ENCODE peak calls at places on chromosomes 2 and 18, in ten cellular contexts. One of them, this sample, is unnamed.

GRCh38 chr2:143123911-143124310 is 5.3 kb upstream of the ARHGAP15 start:
- DNase-seq in AG04450: no peak
- DNase-seq in Peyer's patch: no peak
- DNase-seq in lower lobe of right lung: no peak
- DNase-seq in astrocyte of the cerebellum: no peak
- DNase-seq in spleen: no peak
- DNase-seq in uterus: no peak
- DNase-seq in astrocyte: no peak
- DNase-seq in A549: no peak
- DNase-seq in fibroblast of the aortic adventitia: no peak
- DNase-seq in this sample: no peak

GRCh38 chr2:54240515-54241219 is 15.4 kb downstream of the TSPYL6 start:
- DNase-seq in AG04450: no peak
- DNase-seq in Peyer's patch: no peak
- DNase-seq in lower lobe of right lung: no peak
- DNase-seq in astrocyte of the cerebellum: no peak
- DNase-seq in spleen: no peak
- DNase-seq in uterus: no peak
- DNase-seq in astrocyte: peak; percentile 67
- DNase-seq in A549: no peak
- DNase-seq in fibroblast of the aortic adventitia: peak; percentile 59
- DNase-seq in this sample: no peak

GRCh38 chr2:126656311-126657145 is 570 bp downstream of the GYPC start:
- DNase-seq in AG04450: no peak
- DNase-seq in Peyer's patch: no peak
- DNase-seq in lower lobe of right lung: peak; percentile 70
- DNase-seq in astrocyte of the cerebellum: peak; percentile 15
- DNase-seq in spleen: peak; percentile 93
- DNase-seq in uterus: peak; percentile 55
- DNase-seq in astrocyte: peak; percentile 38
- DNase-seq in A549: no peak
- DNase-seq in fibroblast of the aortic adventitia: peak; percentile 54
- DNase-seq in this sample: no peak

GRCh38 chr18:9095297-9096012 is 7.0 kb upstream of the NDUFV2 start:
- DNase-seq in AG04450: peak; percentile 37
- DNase-seq in Peyer's patch: no peak
- DNase-seq in lower lobe of right lung: no peak
- DNase-seq in astrocyte of the cerebellum: no peak
- DNase-seq in spleen: no peak
- DNase-seq in uterus: no peak
- DNase-seq in astrocyte: peak; percentile 31
- DNase-seq in A549: no peak
- DNase-seq in fibroblast of the aortic adventitia: peak; percentile 61
- DNase-seq in this sample: no peak

GRCh38 chr2:209525336-209525735 is 101.5 kb downstream of the MAP2 start:
- DNase-seq in AG04450: no peak
- DNase-seq in Peyer's patch: no peak
- DNase-seq in lower lobe of right lung: no peak
- DNase-seq in astrocyte of the cerebellum: no peak
- DNase-seq in spleen: no peak
- DNase-seq in uterus: no peak
- DNase-seq in astrocyte: peak; percentile 26
- DNase-seq in A549: no peak
- DNase-seq in fibroblast of the aortic adventitia: peak; percentile 40
- DNase-seq in this sample: no peak

GRCh38 chr2:181615086-181615635 is 41.7 kb downstream of the CERKL start:
- DNase-seq in AG04450: no peak
- DNase-seq in Peyer's patch: no peak
- DNase-seq in lower lobe of right lung: no peak
- DNase-seq in astrocyte of the cerebellum: no peak
- DNase-seq in spleen: no peak
- DNase-seq in uterus: no peak
- DNase-seq in astrocyte: no peak
- DNase-seq in A549: no peak
- DNase-seq in fibroblast of the aortic adventitia: no peak
- DNase-seq in this sample: peak; percentile 16

GRCh38 chr2:204453730-204454167 is 91.5 kb upstream of the PARD3B start:
- DNase-seq in AG04450: no peak
- DNase-seq in Peyer's patch: peak; percentile 57
- DNase-seq in lower lobe of right lung: peak; percentile 67
- DNase-seq in astrocyte of the cerebellum: no peak
- DNase-seq in spleen: peak; percentile 70
- DNase-seq in uterus: peak; percentile 27
- DNase-seq in astrocyte: no peak
- DNase-seq in A549: peak; percentile 6
- DNase-seq in fibroblast of the aortic adventitia: peak; percentile 23
- DNase-seq in this sample: peak; percentile 90

GRCh38 chr2:3187467-3187866 is 190.2 kb downstream of the EIPR1 start:
- DNase-seq in AG04450: no peak
- DNase-seq in Peyer's patch: peak; percentile 15
- DNase-seq in lower lobe of right lung: peak; percentile 12
- DNase-seq in astrocyte of the cerebellum: no peak
- DNase-seq in spleen: peak; percentile 11
- DNase-seq in uterus: no peak
- DNase-seq in astrocyte: no peak
- DNase-seq in A549: no peak
- DNase-seq in fibroblast of the aortic adventitia: no peak
- DNase-seq in this sample: no peak

GRCh38 chr2:40240067-40240466 is 211.8 kb downstream of the SLC8A1 start:
- DNase-seq in AG04450: peak; percentile 80
- DNase-seq in Peyer's patch: peak; percentile 53
- DNase-seq in lower lobe of right lung: peak; percentile 78
- DNase-seq in astrocyte of the cerebellum: peak; percentile 90
- DNase-seq in spleen: no peak
- DNase-seq in uterus: peak; percentile 84
- DNase-seq in astrocyte: peak; percentile 94
- DNase-seq in A549: no peak
- DNase-seq in fibroblast of the aortic adventitia: peak; percentile 96
- DNase-seq in this sample: peak; percentile 87

GRCh38 chr2:199862779-199863178 is 11.8 kb upstream of the FTCDNL1 start:
- DNase-seq in AG04450: no peak
- DNase-seq in Peyer's patch: no peak
- DNase-seq in lower lobe of right lung: no peak
- DNase-seq in astrocyte of the cerebellum: no peak
- DNase-seq in spleen: no peak
- DNase-seq in uterus: no peak
- DNase-seq in astrocyte: no peak
- DNase-seq in A549: no peak
- DNase-seq in fibroblast of the aortic adventitia: no peak
- DNase-seq in this sample: peak; percentile 46

GRCh38 chr2:217866457-217866856 is 136.3 kb downstream of the TNS1 start:
- DNase-seq in AG04450: no peak
- DNase-seq in Peyer's patch: no peak
- DNase-seq in lower lobe of right lung: no peak
- DNase-seq in astrocyte of the cerebellum: no peak
- DNase-seq in spleen: no peak
- DNase-seq in uterus: no peak
- DNase-seq in astrocyte: no peak
- DNase-seq in A549: no peak
- DNase-seq in fibroblast of the aortic adventitia: no peak
- DNase-seq in this sample: no peak

GRCh38 chr2:20421988-20422678 is 24.7 kb upstream of the RHOB start:
- DNase-seq in AG04450: peak; percentile 41
- DNase-seq in Peyer's patch: no peak
- DNase-seq in lower lobe of right lung: peak; percentile 95
- DNase-seq in astrocyte of the cerebellum: peak; percentile 80
- DNase-seq in spleen: peak; percentile 89
- DNase-seq in uterus: peak; percentile 85
- DNase-seq in astrocyte: peak; percentile 79
- DNase-seq in A549: no peak
- DNase-seq in fibroblast of the aortic adventitia: peak; percentile 92
- DNase-seq in this sample: peak; percentile 30

GRCh38 chr2:84077504-84077903 is 381.6 kb downstream of the SUCLG1 start:
- DNase-seq in AG04450: no peak
- DNase-seq in Peyer's patch: no peak
- DNase-seq in lower lobe of right lung: no peak
- DNase-seq in astrocyte of the cerebellum: no peak
- DNase-seq in spleen: no peak
- DNase-seq in uterus: no peak
- DNase-seq in astrocyte: no peak
- DNase-seq in A549: no peak
- DNase-seq in fibroblast of the aortic adventitia: no peak
- DNase-seq in this sample: no peak

GRCh38 chr2:236545814-236546480 is 23.7 kb upstream of the ACKR3 start:
- DNase-seq in AG04450: no peak
- DNase-seq in Peyer's patch: no peak
- DNase-seq in lower lobe of right lung: no peak
- DNase-seq in astrocyte of the cerebellum: no peak
- DNase-seq in spleen: no peak
- DNase-seq in uterus: no peak
- DNase-seq in astrocyte: no peak
- DNase-seq in A549: no peak
- DNase-seq in fibroblast of the aortic adventitia: no peak
- DNase-seq in this sample: no peak

GRCh38 chr2:208192611-208193248 is 2.9 kb upstream of the C2orf80 start:
- DNase-seq in AG04450: no peak
- DNase-seq in Peyer's patch: no peak
- DNase-seq in lower lobe of right lung: no peak
- DNase-seq in astrocyte of the cerebellum: no peak
- DNase-seq in spleen: no peak
- DNase-seq in uterus: no peak
- DNase-seq in astrocyte: no peak
- DNase-seq in A549: no peak
- DNase-seq in fibroblast of the aortic adventitia: no peak
- DNase-seq in this sample: no peak

DNA sequence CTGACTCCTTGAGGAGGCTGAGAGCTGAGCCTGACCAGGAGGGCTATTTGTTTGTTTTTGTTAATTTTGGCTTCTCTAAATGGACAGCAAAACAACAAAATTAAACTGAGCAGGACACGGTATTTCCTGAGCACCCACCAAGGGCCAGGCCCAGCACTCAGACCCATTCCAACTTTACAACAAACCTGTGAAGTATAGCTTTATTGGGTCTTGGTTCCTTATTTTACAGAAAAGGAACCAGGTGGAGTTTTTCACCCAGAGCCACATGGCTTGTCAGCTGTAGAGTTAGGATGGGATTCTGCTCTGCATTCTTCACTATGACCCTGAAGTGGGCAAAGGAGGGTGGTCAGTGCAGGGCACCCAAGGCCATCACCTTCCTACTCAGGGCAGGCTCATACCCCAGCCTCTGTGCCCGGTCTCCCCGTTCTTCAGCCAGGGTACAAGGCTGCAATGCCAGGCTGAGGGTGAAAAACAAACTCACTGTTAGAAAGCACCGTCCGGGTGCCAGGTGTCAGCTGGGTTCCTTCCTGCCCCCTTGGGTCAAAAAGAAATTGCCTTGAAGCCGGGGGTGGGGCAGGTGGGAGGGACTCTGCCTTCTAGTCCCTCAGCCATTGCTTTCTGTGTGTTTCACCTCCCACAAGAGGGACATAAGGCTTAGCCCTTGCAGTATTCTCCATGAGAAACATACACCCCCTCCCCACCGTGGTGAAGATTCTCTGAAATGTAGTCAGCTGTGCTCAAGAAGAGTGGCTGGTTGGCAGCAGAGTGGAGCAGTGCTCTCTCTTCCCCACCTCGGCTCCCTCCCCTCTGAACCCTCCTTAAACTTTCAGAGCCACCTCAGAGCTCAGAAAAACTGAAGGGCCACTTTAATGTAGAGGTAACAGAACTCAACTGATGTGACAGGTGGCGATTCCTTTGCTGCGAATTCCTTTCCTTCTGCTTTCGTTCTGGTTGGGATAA is 2.2 kb downstream of the PSD4 start:
- DNase-seq in AG04450: no peak
- DNase-seq in Peyer's patch: peak; percentile 52
- DNase-seq in lower lobe of right lung: no peak
- DNase-seq in astrocyte of the cerebellum: no peak
- DNase-seq in spleen: peak; percentile 88
- DNase-seq in uterus: no peak
- DNase-seq in astrocyte: no peak
- DNase-seq in A549: no peak
- DNase-seq in fibroblast of the aortic adventitia: no peak
- DNase-seq in this sample: no peak
- H3K4me3 ChIP-seq in AG04450: no peak overlapping the region
- H3K4me3 ChIP-seq in Peyer's patch: peak overlapping the region; percentile 10
- H3K4me3 ChIP-seq in lower lobe of right lung: peak overlapping the region; percentile 51
- H3K4me3 ChIP-seq in astrocyte of the cerebellum: no peak overlapping the region
- H3K4me3 ChIP-seq in spleen: peak overlapping the region; percentile 65
- H3K4me3 ChIP-seq in uterus: no peak overlapping the region
- H3K4me3 ChIP-seq in astrocyte: no peak overlapping the region
- H3K4me3 ChIP-seq in A549: no peak overlapping the region
- H3K4me3 ChIP-seq in fibroblast of the aortic adventitia: no peak overlapping the region
- H3K4me3 ChIP-seq in this sample: no peak overlapping the region

DNA sequence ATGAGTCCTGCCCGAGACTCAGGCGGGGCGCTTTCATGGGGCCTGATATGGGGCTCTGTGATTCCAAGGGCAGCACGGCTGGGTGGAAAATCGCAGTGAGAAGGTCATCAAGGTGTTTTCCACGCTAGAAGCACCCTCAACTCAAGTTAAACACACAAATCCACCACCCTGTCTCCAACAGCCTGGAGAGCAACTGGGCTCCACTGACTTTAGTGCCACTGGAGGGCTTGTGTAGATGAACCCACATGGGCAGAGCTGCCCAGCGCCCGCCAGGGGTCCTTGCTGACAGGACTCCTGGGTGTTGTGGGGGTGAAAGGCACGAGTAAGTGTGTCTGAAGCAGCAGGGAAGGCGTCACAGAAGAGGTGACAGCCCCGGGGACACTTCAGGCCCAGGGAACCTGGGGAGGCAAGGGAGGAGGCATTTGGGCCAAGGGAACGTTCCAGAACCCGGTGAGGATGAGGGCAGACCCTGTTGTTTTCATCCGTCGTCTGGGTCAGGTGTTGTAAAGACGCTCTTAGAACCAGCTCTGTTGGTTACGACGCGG is 51.8 kb upstream of the CTDP1 start:
- DNase-seq in AG04450: no peak
- DNase-seq in Peyer's patch: no peak
- DNase-seq in lower lobe of right lung: no peak
- DNase-seq in astrocyte of the cerebellum: no peak
- DNase-seq in spleen: peak; percentile 58
- DNase-seq in uterus: no peak
- DNase-seq in astrocyte: no peak
- DNase-seq in A549: no peak
- DNase-seq in fibroblast of the aortic adventitia: no peak
- DNase-seq in this sample: no peak
- TF ChIP-seq CTCF in AG04450: no peak
- TF ChIP-seq CTCF in Peyer's patch: no peak
- TF ChIP-seq CTCF in lower lobe of right lung: no peak
- TF ChIP-seq CTCF in astrocyte of the cerebellum: no peak
- TF ChIP-seq CTCF in spleen: no peak
- TF ChIP-seq CTCF in uterus: no peak
- TF ChIP-seq CTCF in astrocyte: no peak
- TF ChIP-seq CTCF in A549: no peak
- TF ChIP-seq CTCF in fibroblast of the aortic adventitia: no peak
- TF ChIP-seq CTCF in this sample: no peak

GRCh38 chr2:37326285-37326684 is 1.7 kb upstream of the PRKD3 start:
- DNase-seq in AG04450: peak; percentile 51
- DNase-seq in Peyer's patch: no peak
- DNase-seq in lower lobe of right lung: no peak
- DNase-seq in astrocyte of the cerebellum: peak; percentile 55
- DNase-seq in spleen: no peak
- DNase-seq in uterus: no peak
- DNase-seq in astrocyte: peak; percentile 67
- DNase-seq in A549: no peak
- DNase-seq in fibroblast of the aortic adventitia: peak; percentile 93
- DNase-seq in this sample: no peak
- H3K4me3 ChIP-seq in AG04450: no peak overlapping the region
- H3K4me3 ChIP-seq in Peyer's patch: no peak overlapping the region
- H3K4me3 ChIP-seq in lower lobe of right lung: peak overlapping the region; percentile 84
- H3K4me3 ChIP-seq in astrocyte of the cerebellum: no peak overlapping the region
- H3K4me3 ChIP-seq in spleen: no peak overlapping the region
- H3K4me3 ChIP-seq in uterus: peak overlapping the region; percentile 16
- H3K4me3 ChIP-seq in astrocyte: no peak overlapping the region
- H3K4me3 ChIP-seq in A549: no peak overlapping the region
- H3K4me3 ChIP-seq in fibroblast of the aortic adventitia: peak overlapping the region; percentile 34
- H3K4me3 ChIP-seq in this sample: no peak overlapping the region

GRCh38 chr2:216008387-216008786 is 5.0 kb downstream of the MREG start:
- DNase-seq in AG04450: no peak
- DNase-seq in Peyer's patch: no peak
- DNase-seq in lower lobe of right lung: no peak
- DNase-seq in astrocyte of the cerebellum: no peak
- DNase-seq in spleen: no peak
- DNase-seq in uterus: no peak
- DNase-seq in astrocyte: no peak
- DNase-seq in A549: no peak
- DNase-seq in fibroblast of the aortic adventitia: no peak
- DNase-seq in this sample: no peak
- TF ChIP-seq CTCF in AG04450: no peak
- TF ChIP-seq CTCF in Peyer's patch: no peak
- TF ChIP-seq CTCF in lower lobe of right lung: no peak
- TF ChIP-seq CTCF in astrocyte of the cerebellum: no peak
- TF ChIP-seq CTCF in spleen: no peak
- TF ChIP-seq CTCF in uterus: no peak
- TF ChIP-seq CTCF in astrocyte: no peak
- TF ChIP-seq CTCF in A549: peak; percentile 9
- TF ChIP-seq CTCF in fibroblast of the aortic adventitia: no peak
- TF ChIP-seq CTCF in this sample: no peak